ENCODE peak calls at places on chromosomes 4 and X, in six cellular contexts. M, Q, O, F, A and Z are unnamed samples. For H3K4me1 and H3K27me3, the result is how much of the 10 kb centered on the place peaks cover.

GRCh38 chrX:6293716-6294115 is 65.0 kb upstream of the NLGN4X start:
- DNase-seq in M (no peak), Q (no peak), O (no peak), F (no peak), A (no peak), Z (no peak)

GRCh38 chr4:122875949-122876348 is 46.4 kb downstream of the NUDT6 start:
- DNase-seq in M (no peak), Q (no peak), O (no peak), F (no peak), A (no peak), Z (no peak)

GRCh38 chr4:176238157-176238608 is 30.8 kb downstream of the ASB5 start:
- DNase-seq in M (no peak), Q (no peak), O (no peak), F (no peak), A (peak), Z (no peak)

GRCh38 chrX:38233891-38234807 is 13.5 kb upstream of the SRPX start:
- DNase-seq in M (no peak), Q (no peak), O (no peak), F (no peak), A (peak), Z (no peak)

GRCh38 chrX:55011294-55011693 is 11.1 kb downstream of the APEX2 start:
- DNase-seq in M (no peak), Q (no peak), O (no peak), F (no peak), A (no peak), Z (no peak)

GRCh38 chrX:128781506-128781905 is 729.3 kb upstream of the ACTRT1 start:
- DNase-seq in M (no peak), Q (no peak), O (no peak), F (no peak), A (peak), Z (no peak)

GRCh38 chr4:24794111-24794860 is 1.1 kb upstream of the SOD3 start:
- DNase-seq in M (peak), Q (no peak), O (no peak), F (no peak), A (peak), Z (peak)

GRCh38 chr4:106366026-106366425 is 2.6 kb downstream of the GIMD1 start:
- DNase-seq in M (no peak), Q (no peak), O (no peak), F (no peak), A (peak), Z (no peak)

GRCh38 chr4:132124624-132124974 is 1024.5 kb upstream of the PCDH10 start:
- DNase-seq in M (no peak), Q (no peak), O (no peak), F (no peak), A (no peak), Z (no peak)

GRCh38 chr4:71380721-71381120 is 41.9 kb downstream of the SLC4A4 start:
- DNase-seq in M (no peak), Q (no peak), O (no peak), F (no peak), A (peak), Z (no peak)

GRCh38 chr4:106773106-106773905 is 262.8 kb downstream of the DKK2 start:
- DNase-seq in M (no peak), Q (no peak), O (no peak), F (no peak), A (peak), Z (no peak)

GRCh38 chr4:83535520-83535944 is 376 bp upstream of the GPAT3 start:
- DNase-seq in M (peak), Q (peak), O (peak), F (peak), A (peak), Z (peak)

GRCh38 chr4:111639876-111640275 is 505.4 kb upstream of the FAM241A start:
- DNase-seq in M (no peak), Q (no peak), O (no peak), F (no peak), A (peak), Z (no peak)

GRCh38 chr4:108881190-108881589 is 118.3 kb upstream of the ETNPPL start:
- DNase-seq in M (no peak), Q (no peak), O (no peak), F (no peak), A (peak), Z (no peak)

GRCh38 chr4:151407018-151407417 is 2.0 kb upstream of the FHIP1A start:
- DNase-seq in M (no peak), Q (no peak), O (no peak), F (no peak), A (no peak), Z (no peak)

GRCh38 chr4:87046111-87046510 is 111.3 kb downstream of the AFF1 start:
- DNase-seq in M (no peak), Q (no peak), O (no peak), F (no peak), A (peak), Z (no peak)

GRCh38 chr4:19375405-19375804 is 876.3 kb upstream of the SLIT2 start:
- DNase-seq in M (no peak), Q (no peak), O (no peak), F (no peak), A (no peak), Z (no peak)

GRCh38 chr4:181688886-181689285 is 554.3 kb upstream of the TENM3 start:
- DNase-seq in M (no peak), Q (no peak), O (no peak), F (no peak), A (peak), Z (no peak)

GRCh38 chr4:85474818-85475630 is at the start of gene ARHGAP24:
- DNase-seq in M (peak), Q (no peak), O (peak), F (peak), A (peak), Z (peak)

GRCh38 chrX:20654596-20655106 is 387.9 kb upstream of the RPS6KA3 start:
- DNase-seq in M (no peak), Q (no peak), O (no peak), F (no peak), A (no peak), Z (no peak)

GRCh38 chrX:139932077-139932900 is 564 bp downstream of the ATP11C start:
- DNase-seq in M (peak), Q (peak), O (peak), F (no peak), A (peak), Z (peak)

GRCh38 chr4:110510955-110511544 is 35.1 kb downstream of the ENPEP start:
- DNase-seq in M (no peak), Q (no peak), O (no peak), F (peak), A (peak), Z (no peak)

GRCh38 chr4:15690020-15690809 is 8.6 kb downstream of the FAM200B start:
- DNase-seq in M (no peak), Q (no peak), O (no peak), F (peak), A (peak), Z (no peak)

GRCh38 chr4:189941005-189941450 is 356 bp downstream of the FRG1 start:
- DNase-seq in M (no peak), Q (no peak), O (no peak), F (no peak), A (no peak), Z (no peak)

GRCh38 chr4:124537971-124538370 is 174.6 kb downstream of the ANKRD50 start:
- DNase-seq in M (no peak), Q (no peak), O (no peak), F (no peak), A (no peak), Z (no peak)

GRCh38 chrX:46310815-46311497 is 234.3 kb downstream of the ZNF674 start:
- DNase-seq in M (no peak), Q (no peak), O (no peak), F (no peak), A (no peak), Z (no peak)

GRCh38 chr4:7206856-7207567 is 14.7 kb downstream of the SORCS2 start:
- DNase-seq in M (peak), Q (no peak), O (no peak), F (no peak), A (peak), Z (peak)

GRCh38 chr4:106039796-106040195 is 144.5 kb downstream of the NPNT start:
- DNase-seq in M (no peak), Q (no peak), O (no peak), F (no peak), A (peak), Z (no peak)

GRCh38 chr4:8394806-8395205 is 45.7 kb downstream of the ACOX3 start:
- DNase-seq in M (no peak), Q (no peak), O (no peak), F (no peak), A (no peak), Z (no peak)

GRCh38 chr4:10157478-10158354 is 41.1 kb upstream of the WDR1 start:
- DNase-seq in M (no peak), Q (no peak), O (no peak), F (peak), A (peak), Z (no peak)

GRCh38 chr4:180134116-180134866 is 2108.9 kb upstream of the TENM3 start:
- DNase-seq in M (no peak), Q (no peak), O (no peak), F (no peak), A (no peak), Z (no peak)

GRCh38 chrX:149937881-149938426 is 337 bp downstream of the EOLA2 start:
- DNase-seq in M (peak), Q (peak), O (peak), F (no peak), A (no peak), Z (peak)
- H3K27ac ChIP-seq in M (peak), Q (peak), O (peak), F (peak), A (peak), Z (no peak)

GRCh38 chr4:5708171-5708828 is at the start of gene EVC2:
- DNase-seq in M (peak), Q (peak), O (no peak), F (no peak), A (peak), Z (peak)
- H3K4me1 ChIP-seq in M (under half), Q (under half), O (under half), F (under half), A (under half), Z (under half)

GRCh38 chrX:153336988-153337387 is 3.0 kb downstream of the ZNF275 start:
- DNase-seq in M (no peak), Q (no peak), O (no peak), F (no peak), A (no peak), Z (no peak)
- H3K27me3 ChIP-seq in M (under half), Q (under half), O (under half), F (under half), A (under half), Z (under half)

GRCh38 chr4:88605744-88606143 is 13.5 kb downstream of the HERC3 start:
- DNase-seq in M (no peak), Q (no peak), O (no peak), F (no peak), A (no peak), Z (no peak)

GRCh38 chr4:88613417-88613875 is 21.2 kb downstream of the HERC3 start:
- DNase-seq in M (no peak), Q (no peak), O (no peak), F (no peak), A (no peak), Z (no peak)

GRCh38 chr4:88610771-88611170 is 18.5 kb downstream of the HERC3 start:
- DNase-seq in M (peak), Q (no peak), O (no peak), F (no peak), A (peak), Z (peak)

GRCh38 chr4:88606832-88607231 is 14.6 kb downstream of the HERC3 start:
- DNase-seq in M (no peak), Q (no peak), O (no peak), F (no peak), A (no peak), Z (no peak)

DNA sequence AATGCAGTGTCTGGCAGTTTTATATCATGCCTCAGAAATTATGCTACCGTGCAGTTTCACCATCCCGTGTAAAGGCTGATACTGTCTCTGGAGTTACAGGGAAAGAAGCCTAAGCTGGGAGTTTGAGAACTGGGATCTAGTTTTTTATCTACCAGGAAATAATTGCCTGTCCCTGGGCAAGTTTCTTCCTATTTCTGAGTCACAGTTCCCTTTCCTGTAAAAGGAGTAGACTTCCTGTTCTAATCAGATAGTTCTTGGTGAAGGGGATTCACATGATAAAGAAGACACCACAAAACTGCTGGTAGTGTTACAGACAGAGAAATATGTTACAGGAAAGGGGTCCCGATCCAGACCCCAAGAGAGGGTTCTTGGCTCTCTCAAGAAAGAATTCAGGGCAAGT is 17.1 kb downstream of the HERC3 start:
- DNase-seq in M (no peak), Q (no peak), O (no peak), F (no peak), A (no peak), Z (no peak)
- H3K27ac ChIP-seq in M (peak), Q (no peak), O (peak), F (no peak), A (no peak), Z (no peak)

GRCh38 chr4:4859799-4860380 is 425 bp downstream of the MSX1 start:
- DNase-seq in M (no peak), Q (no peak), O (no peak), F (no peak), A (no peak), Z (no peak)

GRCh38 chr4:4857001-4857808 is 2.3 kb upstream of the MSX1 start:
- DNase-seq in M (no peak), Q (no peak), O (peak), F (no peak), A (no peak), Z (no peak)

GRCh38 chr4:4859010-4859798 is at the start of gene MSX1:
- DNase-seq in M (peak), Q (no peak), O (peak), F (peak), A (peak), Z (peak)

GRCh38 chr4:4857809-4858508 is 1.5 kb upstream of the MSX1 start:
- DNase-seq in M (no peak), Q (no peak), O (no peak), F (no peak), A (no peak), Z (no peak)

GRCh38 chr4:4858527-4858926 is 938 bp upstream of the MSX1 start:
- DNase-seq in M (no peak), Q (no peak), O (no peak), F (no peak), A (no peak), Z (no peak)
- H3K4me1 ChIP-seq in M (under half), Q (under half), O (half or more), F (under half), A (under half), Z (under half)

GRCh38 chrX:78103656-78104446 is at the start of gene PGK1:
- DNase-seq in M (peak), Q (peak), O (peak), F (peak), A (peak), Z (peak)

GRCh38 chrX:78105944-78106650 is 2.0 kb downstream of the PGK1 start:
- DNase-seq in M (no peak), Q (no peak), O (no peak), F (no peak), A (no peak), Z (no peak)

GRCh38 chrX:78103001-78103634 is 930 bp upstream of the PGK1 start:
- DNase-seq in M (no peak), Q (no peak), O (no peak), F (no peak), A (no peak), Z (no peak)

GRCh38 chrX:78106651-78106986 is 2.6 kb downstream of the PGK1 start:
- DNase-seq in M (no peak), Q (no peak), O (no peak), F (no peak), A (no peak), Z (no peak)

GRCh38 chrX:78104447-78105176 is 564 bp downstream of the PGK1 start:
- DNase-seq in M (peak), Q (peak), O (peak), F (no peak), A (peak), Z (peak)
- H3K27me3 ChIP-seq in M (under half), Q (under half), O (under half), F (under half), A (under half), Z (under half)

GRCh38 chr4:119020158-119020557 is 115.5 kb upstream of the MYOZ2 start:
- DNase-seq in M (no peak), Q (no peak), O (no peak), F (no peak), A (no peak), Z (no peak)
- H3K27ac ChIP-seq in M (peak), Q (no peak), O (no peak), F (no peak), A (peak), Z (no peak)

GRCh38 chr4:141004844-141005243 is 128.4 kb downstream of the RNF150 start:
- DNase-seq in M (no peak), Q (no peak), O (no peak), F (no peak), A (no peak), Z (no peak)

GRCh38 chr4:141003193-141003592 is 130.1 kb downstream of the RNF150 start:
- DNase-seq in M (no peak), Q (no peak), O (no peak), F (no peak), A (no peak), Z (no peak)

GRCh38 chr4:140996757-140997156 is 136.5 kb downstream of the RNF150 start:
- DNase-seq in M (no peak), Q (no peak), O (no peak), F (no peak), A (peak), Z (no peak)

GRCh38 chr4:141006236-141006802 is 127.0 kb downstream of the RNF150 start:
- DNase-seq in M (no peak), Q (no peak), O (no peak), F (no peak), A (no peak), Z (no peak)

DNA sequence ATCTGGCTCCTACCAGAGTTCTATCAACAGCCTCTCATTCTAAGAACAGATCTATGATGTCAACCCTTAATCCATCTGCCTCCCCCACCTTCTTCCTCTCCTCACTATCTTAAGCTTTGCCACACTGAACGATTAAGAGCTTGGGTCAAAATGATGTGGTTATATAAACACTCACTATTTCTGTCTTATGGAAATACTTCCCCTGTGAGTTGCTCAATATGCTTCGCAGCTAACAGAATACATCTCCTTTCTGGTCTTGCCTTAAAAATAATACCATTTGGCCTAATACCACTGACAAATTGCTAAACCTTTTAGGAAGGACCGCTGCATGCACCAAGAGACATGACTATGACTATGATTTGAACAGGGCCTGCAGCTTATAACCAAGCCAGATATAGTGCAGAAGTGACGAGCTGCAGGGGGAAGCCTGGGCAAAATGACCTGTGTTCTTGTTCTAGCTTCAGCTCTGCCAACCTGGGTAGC is 130.9 kb downstream of the RNF150 start:
- DNase-seq in M (no peak), Q (no peak), O (no peak), F (no peak), A (peak), Z (no peak)
- H3K4me1 ChIP-seq in M (under half), Q (under half), O (under half), F (under half), A (under half), Z (under half)

GRCh38 chr4:82402196-82402775 is 28.0 kb downstream of the HNRNPDL start:
- DNase-seq in M (no peak), Q (no peak), O (no peak), F (no peak), A (no peak), Z (no peak)
- H3K27me3 ChIP-seq in M (under half), Q (under half), O (under half), F (under half), A (under half), Z (under half)